ENCODE peak calls at places on chromosomes 4 and X, in eight cellular contexts. One of them, this sample, is unnamed.

GRCh38 chrX:318068-318738 is 393 bp downstream of the GTPBP6 start:
- DNase-seq in fibroblast of lung: peak; percentile 98
- DNase-seq in RWPE2: peak; percentile 100
- DNase-seq in body of pancreas: peak; percentile 99
- DNase-seq in lower lobe of right lung: peak; percentile 99
- DNase-seq in heart left ventricle: peak; percentile 99
- DNase-seq in colonic mucosa: peak; percentile 97
- DNase-seq in psoas muscle: peak; percentile 99
- DNase-seq in this sample: peak; percentile 99

GRCh38 chrX:151754042-151754419 is 19.5 kb downstream of the CNGA2 start:
- DNase-seq in lower lobe of right lung: no peak
- DNase-seq in RWPE2: peak; percentile 70
- DNase-seq in psoas muscle: no peak
- DNase-seq in fibroblast of lung: peak; percentile 4
- DNase-seq in heart left ventricle: no peak
- DNase-seq in colonic mucosa: no peak
- DNase-seq in body of pancreas: peak; percentile 65
- DNase-seq in this sample: no peak

GRCh38 chr4:154551872-154552686 is 1.9 kb upstream of the PLRG1 start:
- DNase-seq in heart left ventricle: peak; percentile 69
- DNase-seq in colonic mucosa: peak; percentile 76
- DNase-seq in lower lobe of right lung: peak; percentile 74
- DNase-seq in body of pancreas: peak; percentile 82
- DNase-seq in fibroblast of lung: peak; percentile 88
- DNase-seq in psoas muscle: peak; percentile 73
- DNase-seq in RWPE2: peak; percentile 47
- DNase-seq in this sample: peak; percentile 15

GRCh38 chr4:26459054-26459755 is 31.1 kb downstream of the CCKAR start:
- DNase-seq in heart left ventricle: no peak
- DNase-seq in fibroblast of lung: peak; percentile 86
- DNase-seq in lower lobe of right lung: no peak
- DNase-seq in RWPE2: no peak
- DNase-seq in body of pancreas: no peak
- DNase-seq in colonic mucosa: no peak
- DNase-seq in psoas muscle: no peak
- DNase-seq in this sample: no peak

GRCh38 chrX:48683411-48683982 is at the start of gene WAS:
- DNase-seq in psoas muscle: no peak
- DNase-seq in heart left ventricle: no peak
- DNase-seq in RWPE2: no peak
- DNase-seq in colonic mucosa: no peak
- DNase-seq in lower lobe of right lung: peak; percentile 60
- DNase-seq in body of pancreas: no peak
- DNase-seq in fibroblast of lung: no peak
- DNase-seq in this sample: no peak

GRCh38 chr4:114509340-114509739 is 89.3 kb upstream of the UGT8 start:
- DNase-seq in psoas muscle: no peak
- DNase-seq in heart left ventricle: no peak
- DNase-seq in lower lobe of right lung: no peak
- DNase-seq in RWPE2: no peak
- DNase-seq in fibroblast of lung: no peak
- DNase-seq in colonic mucosa: no peak
- DNase-seq in body of pancreas: no peak
- DNase-seq in this sample: no peak

GRCh38 chr4:67980512-67980911 is 17.2 kb upstream of the TMPRSS11A start:
- DNase-seq in fibroblast of lung: no peak
- DNase-seq in body of pancreas: no peak
- DNase-seq in RWPE2: no peak
- DNase-seq in heart left ventricle: no peak
- DNase-seq in psoas muscle: no peak
- DNase-seq in colonic mucosa: no peak
- DNase-seq in lower lobe of right lung: no peak
- DNase-seq in this sample: no peak

GRCh38 chrX:115898382-115899001 is 272.1 kb upstream of the AGTR2 start:
- DNase-seq in lower lobe of right lung: no peak
- DNase-seq in heart left ventricle: peak; percentile 62
- DNase-seq in colonic mucosa: peak; percentile 79
- DNase-seq in fibroblast of lung: no peak
- DNase-seq in psoas muscle: peak; percentile 81
- DNase-seq in RWPE2: no peak
- DNase-seq in body of pancreas: peak; percentile 95
- DNase-seq in this sample: no peak

GRCh38 chr4:142554412-142554811 is 291.7 kb downstream of the INPP4B start:
- DNase-seq in psoas muscle: no peak
- DNase-seq in fibroblast of lung: no peak
- DNase-seq in body of pancreas: no peak
- DNase-seq in heart left ventricle: no peak
- DNase-seq in RWPE2: no peak
- DNase-seq in colonic mucosa: no peak
- DNase-seq in lower lobe of right lung: no peak
- DNase-seq in this sample: no peak

GRCh38 chrX:9530848-9531274 is 66.0 kb downstream of the TBL1X start:
- DNase-seq in fibroblast of lung: peak; percentile 94
- DNase-seq in body of pancreas: peak; percentile 69
- DNase-seq in RWPE2: no peak
- DNase-seq in psoas muscle: peak; percentile 62
- DNase-seq in lower lobe of right lung: peak; percentile 66
- DNase-seq in colonic mucosa: peak; percentile 47
- DNase-seq in heart left ventricle: peak; percentile 80
- DNase-seq in this sample: peak; percentile 88

GRCh38 chrX:14798805-14799397 is 74.0 kb downstream of the FANCB start:
- DNase-seq in lower lobe of right lung: no peak
- DNase-seq in heart left ventricle: no peak
- DNase-seq in body of pancreas: no peak
- DNase-seq in psoas muscle: no peak
- DNase-seq in RWPE2: no peak
- DNase-seq in fibroblast of lung: no peak
- DNase-seq in colonic mucosa: no peak
- DNase-seq in this sample: no peak

GRCh38 chrX:152640039-152640818 is 2.5 kb downstream of the GABRQ start:
- DNase-seq in psoas muscle: no peak
- DNase-seq in RWPE2: no peak
- DNase-seq in lower lobe of right lung: no peak
- DNase-seq in heart left ventricle: no peak
- DNase-seq in fibroblast of lung: no peak
- DNase-seq in colonic mucosa: no peak
- DNase-seq in body of pancreas: no peak
- DNase-seq in this sample: no peak

GRCh38 chr4:16820304-16820703 is 78.1 kb downstream of the LDB2 start:
- DNase-seq in colonic mucosa: no peak
- DNase-seq in lower lobe of right lung: no peak
- DNase-seq in fibroblast of lung: no peak
- DNase-seq in body of pancreas: no peak
- DNase-seq in heart left ventricle: peak; percentile 31
- DNase-seq in psoas muscle: no peak
- DNase-seq in RWPE2: no peak
- DNase-seq in this sample: no peak

GRCh38 chrX:97841544-97842179 is 958.0 kb downstream of the RPA4 start:
- DNase-seq in fibroblast of lung: no peak
- DNase-seq in RWPE2: no peak
- DNase-seq in lower lobe of right lung: no peak
- DNase-seq in body of pancreas: no peak
- DNase-seq in psoas muscle: peak; percentile 26
- DNase-seq in heart left ventricle: no peak
- DNase-seq in colonic mucosa: no peak
- DNase-seq in this sample: no peak

GRCh38 chr4:131302108-131302507 is 1847.0 kb upstream of the PCDH10 start:
- DNase-seq in colonic mucosa: no peak
- DNase-seq in heart left ventricle: no peak
- DNase-seq in body of pancreas: no peak
- DNase-seq in RWPE2: no peak
- DNase-seq in fibroblast of lung: no peak
- DNase-seq in lower lobe of right lung: no peak
- DNase-seq in psoas muscle: no peak
- DNase-seq in this sample: no peak

GRCh38 chr4:173289351-173289725 is 44.8 kb downstream of the HMGB2 start:
- DNase-seq in fibroblast of lung: no peak
- DNase-seq in lower lobe of right lung: no peak
- DNase-seq in colonic mucosa: no peak
- DNase-seq in psoas muscle: no peak
- DNase-seq in heart left ventricle: no peak
- DNase-seq in RWPE2: no peak
- DNase-seq in body of pancreas: no peak
- DNase-seq in this sample: no peak

GRCh38 chr4:38565271-38566199 is 98.5 kb upstream of the KLF3 start:
- DNase-seq in fibroblast of lung: peak; percentile 69
- DNase-seq in lower lobe of right lung: no peak
- DNase-seq in body of pancreas: peak; percentile 30
- DNase-seq in colonic mucosa: peak; percentile 52
- DNase-seq in heart left ventricle: peak; percentile 44
- DNase-seq in psoas muscle: no peak
- DNase-seq in RWPE2: peak; percentile 91
- DNase-seq in this sample: peak; percentile 72

GRCh38 chr4:139889901-139890300 is 224.3 kb downstream of the MGST2 start:
- DNase-seq in heart left ventricle: no peak
- DNase-seq in colonic mucosa: no peak
- DNase-seq in psoas muscle: no peak
- DNase-seq in lower lobe of right lung: no peak
- DNase-seq in RWPE2: no peak
- DNase-seq in fibroblast of lung: no peak
- DNase-seq in body of pancreas: no peak
- DNase-seq in this sample: no peak

GRCh38 chr4:139887962-139888735 is 222.5 kb downstream of the MGST2 start:
- DNase-seq in heart left ventricle: no peak
- DNase-seq in colonic mucosa: no peak
- DNase-seq in RWPE2: peak; percentile 90
- DNase-seq in fibroblast of lung: no peak
- DNase-seq in psoas muscle: no peak
- DNase-seq in body of pancreas: no peak
- DNase-seq in lower lobe of right lung: peak; percentile 56
- DNase-seq in this sample: no peak

GRCh38 chr4:139886798-139887197 is 221.2 kb downstream of the MGST2 start:
- DNase-seq in body of pancreas: no peak
- DNase-seq in psoas muscle: no peak
- DNase-seq in colonic mucosa: no peak
- DNase-seq in RWPE2: no peak
- DNase-seq in fibroblast of lung: no peak
- DNase-seq in heart left ventricle: no peak
- DNase-seq in lower lobe of right lung: no peak
- DNase-seq in this sample: peak; percentile 34

GRCh38 chr4:139889194-139889762 is 223.7 kb downstream of the MGST2 start:
- DNase-seq in RWPE2: peak; percentile 73
- DNase-seq in psoas muscle: no peak
- DNase-seq in heart left ventricle: no peak
- DNase-seq in colonic mucosa: no peak
- DNase-seq in lower lobe of right lung: no peak
- DNase-seq in fibroblast of lung: no peak
- DNase-seq in body of pancreas: no peak
- DNase-seq in this sample: no peak

DNA sequence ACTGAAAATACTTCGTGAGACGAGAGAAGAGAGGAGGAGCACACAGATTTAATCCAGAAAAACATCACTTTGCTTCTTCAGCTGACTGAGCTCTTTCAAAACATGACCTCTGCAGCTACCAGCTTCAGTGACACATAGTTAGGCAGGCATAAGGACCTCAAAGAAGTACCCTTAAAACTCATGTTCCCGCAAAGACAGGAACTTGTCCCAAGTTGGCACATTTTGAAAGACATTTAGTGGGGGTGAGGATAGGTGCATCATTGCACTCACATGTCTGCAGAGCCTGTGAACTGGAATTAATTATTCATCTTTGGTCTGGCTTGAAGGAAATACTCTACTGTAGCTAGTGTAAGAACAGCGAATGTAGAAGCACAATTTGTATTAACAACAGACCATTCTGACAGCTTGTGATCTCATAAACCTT is 221.8 kb downstream of the MGST2 start:
- DNase-seq in fibroblast of lung: peak; percentile 49
- DNase-seq in colonic mucosa: no peak
- DNase-seq in lower lobe of right lung: no peak
- DNase-seq in RWPE2: no peak
- DNase-seq in heart left ventricle: no peak
- DNase-seq in psoas muscle: no peak
- DNase-seq in body of pancreas: no peak
- DNase-seq in this sample: no peak
- H3K27ac ChIP-seq in fibroblast of lung: peak overlapping the region; percentile 3
- H3K27ac ChIP-seq in colonic mucosa: no peak overlapping the region
- H3K27ac ChIP-seq in lower lobe of right lung: peak overlapping the region; percentile 70
- H3K27ac ChIP-seq in RWPE2: peak overlapping the region; percentile 87
- H3K27ac ChIP-seq in heart left ventricle: peak overlapping the region; percentile 42
- H3K27ac ChIP-seq in psoas muscle: no peak overlapping the region
- H3K27ac ChIP-seq in body of pancreas: peak overlapping the region; percentile 9
- H3K27ac ChIP-seq in this sample: peak overlapping the region; percentile 66

GRCh38 chr4:41044165-41044564 is 170.2 kb downstream of the APBB2 start:
- DNase-seq in heart left ventricle: no peak
- DNase-seq in colonic mucosa: no peak
- DNase-seq in body of pancreas: no peak
- DNase-seq in fibroblast of lung: no peak
- DNase-seq in RWPE2: no peak
- DNase-seq in psoas muscle: no peak
- DNase-seq in lower lobe of right lung: no peak
- DNase-seq in this sample: no peak
- H3K4me3 ChIP-seq in heart left ventricle: no peak overlapping the region
- H3K4me3 ChIP-seq in colonic mucosa: no peak overlapping the region
- H3K4me3 ChIP-seq in body of pancreas: no peak overlapping the region
- H3K4me3 ChIP-seq in fibroblast of lung: no peak overlapping the region
- H3K4me3 ChIP-seq in RWPE2: no peak overlapping the region
- H3K4me3 ChIP-seq in psoas muscle: no peak overlapping the region
- H3K4me3 ChIP-seq in lower lobe of right lung: no peak overlapping the region
- H3K4me3 ChIP-seq in this sample: no peak overlapping the region

GRCh38 chr4:95084584-95084983 is 326.8 kb downstream of the BMPR1B start:
- DNase-seq in fibroblast of lung: no peak
- DNase-seq in body of pancreas: no peak
- DNase-seq in RWPE2: no peak
- DNase-seq in lower lobe of right lung: no peak
- DNase-seq in heart left ventricle: no peak
- DNase-seq in psoas muscle: no peak
- DNase-seq in colonic mucosa: no peak
- DNase-seq in this sample: no peak

GRCh38 chr4:95091272-95091671 is 333.5 kb downstream of the BMPR1B start:
- DNase-seq in body of pancreas: no peak
- DNase-seq in psoas muscle: no peak
- DNase-seq in lower lobe of right lung: no peak
- DNase-seq in heart left ventricle: no peak
- DNase-seq in fibroblast of lung: no peak
- DNase-seq in colonic mucosa: no peak
- DNase-seq in RWPE2: no peak
- DNase-seq in this sample: no peak

GRCh38 chr4:95085118-95085833 is 327.5 kb downstream of the BMPR1B start:
- DNase-seq in psoas muscle: no peak
- DNase-seq in lower lobe of right lung: no peak
- DNase-seq in colonic mucosa: no peak
- DNase-seq in fibroblast of lung: no peak
- DNase-seq in RWPE2: no peak
- DNase-seq in heart left ventricle: no peak
- DNase-seq in body of pancreas: no peak
- DNase-seq in this sample: no peak

GRCh38 chr4:95087657-95088455 is 330.1 kb downstream of the BMPR1B start:
- DNase-seq in body of pancreas: no peak
- DNase-seq in RWPE2: no peak
- DNase-seq in heart left ventricle: no peak
- DNase-seq in colonic mucosa: no peak
- DNase-seq in lower lobe of right lung: no peak
- DNase-seq in psoas muscle: no peak
- DNase-seq in fibroblast of lung: peak; percentile 49
- DNase-seq in this sample: no peak

GRCh38 chr4:95086532-95086931 is 328.8 kb downstream of the BMPR1B start:
- DNase-seq in body of pancreas: no peak
- DNase-seq in psoas muscle: no peak
- DNase-seq in fibroblast of lung: no peak
- DNase-seq in lower lobe of right lung: no peak
- DNase-seq in colonic mucosa: no peak
- DNase-seq in RWPE2: no peak
- DNase-seq in heart left ventricle: no peak
- DNase-seq in this sample: no peak
- H3K4me1 ChIP-seq in body of pancreas: no peaks in the 10 kb centered on the region
- H3K4me1 ChIP-seq in psoas muscle: peaks cover 11% of the 10 kb centered on the region
- H3K4me1 ChIP-seq in fibroblast of lung: no peaks in the 10 kb centered on the region
- H3K4me1 ChIP-seq in lower lobe of right lung: no peaks in the 10 kb centered on the region
- H3K4me1 ChIP-seq in colonic mucosa: no peaks in the 10 kb centered on the region
- H3K4me1 ChIP-seq in RWPE2: peaks cover 35% of the 10 kb centered on the region
- H3K4me1 ChIP-seq in heart left ventricle: no peaks in the 10 kb centered on the region
- H3K4me1 ChIP-seq in this sample: no peaks in the 10 kb centered on the region

GRCh38 chr4:85733798-85734197 is 258.8 kb downstream of the ARHGAP24 start:
- DNase-seq in psoas muscle: no peak
- DNase-seq in body of pancreas: no peak
- DNase-seq in lower lobe of right lung: no peak
- DNase-seq in heart left ventricle: no peak
- DNase-seq in colonic mucosa: no peak
- DNase-seq in fibroblast of lung: no peak
- DNase-seq in RWPE2: no peak
- DNase-seq in this sample: no peak
- H3K27ac ChIP-seq in psoas muscle: no peak overlapping the region
- H3K27ac ChIP-seq in body of pancreas: peak overlapping the region; percentile 70
- H3K27ac ChIP-seq in lower lobe of right lung: no peak overlapping the region
- H3K27ac ChIP-seq in heart left ventricle: peak overlapping the region; percentile 73
- H3K27ac ChIP-seq in colonic mucosa: no peak overlapping the region
- H3K27ac ChIP-seq in fibroblast of lung: no peak overlapping the region
- H3K27ac ChIP-seq in RWPE2: no peak overlapping the region
- H3K27ac ChIP-seq in this sample: no peak overlapping the region

This sample was measured in SJSA1.